ENCODE peak calls at places on chromosome 14, in five cellular contexts. R is tibial artery, Y is upper lobe of right lung, P is Peyer's patch, S is A673. K is an unnamed sample.

GRCh38 chr14:55957950-55958349 is 160.3 kb upstream of the PELI2 start:
- DNase-seq in P (no peak), Y (no peak), S (no peak), R (no peak), K (no peak)

GRCh38 chr14:92993302-92993701 is 70.4 kb downstream of the CHGA start:
- DNase-seq in S (no peak), Y (peak; percentile 73), R (no peak), P (no peak), K (no peak)

GRCh38 chr14:92677955-92678354 is 70.5 kb downstream of the LGMN start:
- DNase-seq in R (no peak), P (no peak), S (no peak), Y (peak; percentile 15), K (no peak)

GRCh38 chr14:31388687-31389413 is 31.5 kb downstream of the HEATR5A start:
- DNase-seq in S (no peak), R (no peak), P (no peak), Y (no peak), K (no peak)

GRCh38 chr14:23478109-23478698 is 8.7 kb downstream of the NGDN start:
- DNase-seq in Y (no peak), R (no peak), S (peak; percentile 77), P (peak; percentile 62), K (peak; percentile 47)

GRCh38 chr14:25350802-25351201 is 300.9 kb upstream of the STXBP6 start:
- DNase-seq in R (no peak), P (no peak), Y (no peak), S (no peak), K (no peak)

GRCh38 chr14:70642313-70643235 is 858 bp downstream of the TTC9 start:
- DNase-seq in Y (peak; percentile 66), R (no peak), S (peak; percentile 42), P (peak; percentile 79), K (peak; percentile 26)

GRCh38 chr14:31205681-31206535 is 1.7 kb downstream of the HECTD1 start:
- DNase-seq in P (no peak), R (no peak), Y (no peak), S (peak; percentile 42), K (peak; percentile 16)

GRCh38 chr14:21066882-21067502 is 3.1 kb upstream of the ARHGEF40 start:
- DNase-seq in Y (no peak), R (no peak), P (no peak), S (peak; percentile 34), K (no peak)

GRCh38 chr14:84036863-84037262 is 1493.1 kb upstream of the FLRT2 start:
- DNase-seq in P (no peak), Y (no peak), S (no peak), R (no peak), K (no peak)

GRCh38 chr14:60274448-60274847 is 25.4 kb downstream of the PPM1A start:
- DNase-seq in S (no peak), Y (no peak), P (no peak), R (no peak), K (no peak)

GRCh38 chr14:51576899-51577298 is 74.8 kb upstream of the FRMD6 start:
- DNase-seq in R (no peak), P (no peak), S (no peak), Y (no peak), K (no peak)

GRCh38 chr14:22456986-22457594 is 131.9 kb downstream of the DAD1 start:
- DNase-seq in R (no peak), Y (no peak), S (no peak), P (no peak), K (no peak)

GRCh38 chr14:84819528-84819927 is 710.4 kb upstream of the FLRT2 start:
- DNase-seq in S (no peak), P (no peak), R (no peak), Y (no peak), K (no peak)

DNA sequence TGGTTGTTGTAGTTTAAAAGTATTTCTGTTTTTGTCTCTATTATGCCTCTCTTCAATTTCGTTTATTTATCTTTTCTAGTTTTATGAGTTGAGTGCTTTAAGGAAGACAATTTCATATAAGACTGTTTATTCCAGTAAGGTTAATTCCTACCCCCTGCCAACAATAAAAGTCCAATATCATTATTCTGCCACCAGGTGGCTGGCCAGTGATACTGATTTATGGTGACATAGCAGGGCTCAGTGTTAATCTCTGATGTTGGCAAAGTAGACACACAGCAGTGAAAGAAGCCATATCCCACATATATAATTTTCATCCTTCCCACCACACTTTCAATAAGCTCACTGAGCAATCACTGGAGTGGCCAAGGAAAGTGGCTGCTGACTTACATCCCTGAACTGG is 69.0 kb upstream of the BMP4 start:
- DNase-seq in S (peak; percentile 19), Y (no peak), R (no peak), P (no peak), K (peak; percentile 15)
- TF ChIP-seq CTCF in S (peak; percentile 36), Y (peak; percentile 45), R (peak; percentile 25), P (peak; percentile 53), K (peak; percentile 7)

DNA sequence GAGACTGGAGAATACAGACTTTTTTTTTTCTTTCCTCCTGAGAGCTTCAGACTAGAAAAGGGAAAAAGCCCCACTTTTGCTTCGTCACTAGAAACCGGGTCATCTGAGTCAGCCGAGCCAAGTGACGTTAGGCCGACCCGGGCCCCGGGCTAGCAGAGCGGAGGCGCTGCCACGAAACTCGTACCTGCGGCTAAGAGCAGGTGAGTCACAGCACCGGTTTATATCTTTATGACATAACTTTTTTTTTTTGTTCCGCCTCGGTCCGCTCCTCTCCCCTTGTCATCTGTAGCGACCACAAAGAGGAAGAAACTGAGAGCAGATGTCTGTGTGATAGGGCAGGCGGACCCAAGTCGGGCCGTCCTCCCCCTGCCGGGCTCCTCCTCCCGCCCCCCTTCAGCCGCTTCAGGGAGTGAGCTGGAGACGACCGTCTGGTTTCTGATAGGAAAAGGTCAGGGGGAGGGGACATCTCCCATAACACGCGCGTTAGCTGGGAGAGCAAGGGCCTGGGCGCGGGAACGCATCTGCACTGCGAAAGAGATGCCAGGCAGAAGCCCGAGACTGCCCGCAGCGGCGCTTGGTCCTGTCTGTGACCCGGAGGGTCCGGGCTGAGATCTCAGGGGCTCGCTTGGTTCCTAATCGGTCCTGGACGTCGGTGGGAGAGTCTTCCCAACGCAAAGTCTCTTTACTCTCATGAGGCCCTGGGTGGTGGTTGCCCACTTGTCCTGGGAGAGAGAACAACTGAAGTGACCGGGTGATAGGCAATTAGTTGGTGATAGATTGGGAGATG is 573 bp downstream of the TTC6 start:
- DNase-seq in S (no peak), P (no peak), Y (peak; percentile 91), R (no peak), K (peak; percentile 71)
- H3K27me3 ChIP-seq in S (peaks cover 72% of the 10 kb centered on the region), P (peaks cover 54% of the 10 kb centered on the region), Y (peaks cover 89% of the 10 kb centered on the region), R (peaks cover 29% of the 10 kb centered on the region), K (peaks cover 91% of the 10 kb centered on the region)

DNA sequence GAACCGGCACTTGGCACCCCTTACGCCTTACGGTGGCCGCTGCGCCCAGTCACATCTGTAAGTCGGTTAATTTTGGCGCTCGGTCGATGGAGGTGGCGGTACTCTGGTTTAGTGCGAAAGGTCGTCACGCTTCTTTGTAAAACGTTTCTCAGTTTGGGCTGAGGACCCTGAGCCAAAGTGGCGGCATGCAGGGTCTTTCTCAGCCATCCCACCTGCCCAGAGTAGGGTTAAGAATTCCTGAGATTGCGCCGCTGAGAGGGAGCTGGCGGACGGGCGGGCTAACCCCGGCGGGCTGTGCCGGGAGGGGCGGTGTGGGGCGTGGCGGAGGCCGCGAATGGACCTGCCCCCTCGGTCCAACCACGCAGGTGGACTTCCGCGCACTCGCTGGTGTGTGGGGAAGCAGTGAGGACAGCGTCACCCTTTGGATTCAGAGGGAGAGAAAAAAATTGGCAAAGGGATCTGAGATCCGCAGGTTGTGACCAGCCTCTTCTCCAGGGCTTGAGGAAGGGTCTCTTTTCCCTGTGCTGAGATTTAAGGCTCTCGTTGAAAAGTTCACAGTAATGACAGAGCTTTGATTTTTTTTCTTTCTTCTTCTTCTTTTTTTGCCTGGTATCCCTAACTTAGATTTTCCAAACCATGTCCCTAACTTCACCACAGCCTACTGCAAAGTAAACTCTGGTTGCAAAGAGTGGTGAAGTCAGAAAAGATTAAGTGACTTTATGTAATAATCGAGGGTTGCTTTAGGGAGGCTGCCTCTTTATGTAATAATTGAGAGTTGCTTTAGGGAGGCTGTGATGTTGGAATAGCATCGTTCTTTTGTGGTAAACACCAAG is 602 bp upstream of the FBXO33 start:
- DNase-seq in S (peak; percentile 83), Y (peak; percentile 98), R (peak; percentile 97), P (peak; percentile 89), K (peak; percentile 95)
- TF ChIP-seq CTCF in S (peak; percentile 36), Y (peak; percentile 23), R (no peak), P (peak; percentile 40), K (peak; percentile 53)

DNA sequence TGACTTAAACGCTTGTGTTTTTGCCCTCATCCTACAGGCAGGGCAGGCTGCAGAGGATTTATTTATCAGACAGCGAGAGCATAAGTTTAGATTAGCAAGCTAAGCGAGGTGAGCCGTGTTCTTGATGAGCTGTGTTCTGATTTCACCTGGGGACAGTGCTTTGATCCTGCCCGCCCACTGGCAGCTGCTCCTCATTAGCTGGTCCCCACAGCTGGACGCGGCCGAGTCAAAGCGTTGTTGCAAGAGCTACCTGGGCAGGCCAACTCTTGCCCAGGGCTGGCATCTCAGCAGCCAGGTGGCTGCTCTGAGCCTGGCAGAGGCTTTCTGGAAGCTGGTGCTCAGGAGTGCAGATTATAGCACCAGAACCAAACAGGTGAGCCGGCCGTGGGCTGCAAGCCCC is 46.8 kb upstream of the BEGAIN start:
- DNase-seq in R (no peak), S (no peak), P (no peak), Y (no peak), K (peak; percentile 75)
- H3K27me3 ChIP-seq in R (no peaks in the 10 kb centered on the region), S (no peaks in the 10 kb centered on the region), P (no peaks in the 10 kb centered on the region), Y (peaks cover 20% of the 10 kb centered on the region), K (no peaks in the 10 kb centered on the region)

GRCh38 chr14:34172052-34172451 is 221.2 kb upstream of the EGLN3 start:
- DNase-seq in P (no peak), S (no peak), Y (no peak), R (no peak), K (no peak)

GRCh38 chr14:34168656-34169055 is 217.8 kb upstream of the EGLN3 start:
- DNase-seq in Y (no peak), S (no peak), P (no peak), R (no peak), K (no peak)

GRCh38 chr14:34171431-34171830 is 220.6 kb upstream of the EGLN3 start:
- DNase-seq in P (no peak), R (no peak), Y (no peak), S (no peak), K (no peak)

GRCh38 chr14:34170891-34171290 is 220.0 kb upstream of the EGLN3 start:
- DNase-seq in Y (no peak), P (no peak), S (no peak), R (no peak), K (no peak)

DNA sequence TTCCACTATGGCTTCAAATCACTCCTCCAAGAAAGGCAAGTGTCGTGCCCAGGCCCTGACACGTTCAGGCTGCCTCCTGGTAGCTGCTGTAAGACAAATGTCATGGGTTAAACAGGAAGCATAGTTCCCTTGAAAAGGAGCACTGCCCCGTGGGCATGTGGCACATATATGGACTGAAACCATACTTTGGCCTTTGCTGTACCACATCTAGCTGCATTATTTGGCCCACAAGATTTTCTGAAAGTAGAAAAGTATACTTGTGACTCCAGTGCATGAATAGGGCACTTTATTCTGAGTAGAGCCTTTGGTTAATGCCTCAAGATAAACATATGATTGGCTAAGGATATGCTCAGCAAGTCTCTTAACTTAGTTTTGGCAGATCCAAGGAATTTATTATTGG is 218.7 kb upstream of the EGLN3 start:
- DNase-seq in Y (no peak), R (no peak), S (no peak), P (no peak), K (no peak)
- TF ChIP-seq CTCF in Y (no peak), R (no peak), S (no peak), P (no peak), K (no peak)